ENCODE peak calls at places on chromosomes 16 and 17, in ten cellular contexts. One of them, this sample, is unnamed.

GRCh38 chr16:78147846-78148535 is 48.5 kb downstream of the WWOX start:
- DNase-seq in H1: no peak
- DNase-seq in GM23338: no peak
- DNase-seq in Panc1: no peak
- DNase-seq in GM12891: no peak
- DNase-seq in transverse colon: no peak
- DNase-seq in HCT116: no peak
- DNase-seq in K562: no peak
- DNase-seq in prostate gland: no peak
- DNase-seq in sigmoid colon: no peak
- DNase-seq in this sample: no peak

GRCh38 chr17:46035112-46035818 is 36.2 kb downstream of the STH start:
- DNase-seq in H1: no peak
- DNase-seq in GM23338: peak
- DNase-seq in Panc1: no peak
- DNase-seq in GM12891: no peak
- DNase-seq in transverse colon: no peak
- DNase-seq in HCT116: no peak
- DNase-seq in K562: no peak
- DNase-seq in prostate gland: no peak
- DNase-seq in sigmoid colon: no peak
- DNase-seq in this sample: no peak

GRCh38 chr17:15184872-15185624 is 80.1 kb downstream of the PMP22 start:
- DNase-seq in H1: no peak
- DNase-seq in GM23338: no peak
- DNase-seq in Panc1: no peak
- DNase-seq in GM12891: no peak
- DNase-seq in transverse colon: no peak
- DNase-seq in HCT116: no peak
- DNase-seq in K562: peak
- DNase-seq in prostate gland: no peak
- DNase-seq in sigmoid colon: no peak
- DNase-seq in this sample: no peak

GRCh38 chr17:55601874-55602364 is 90.7 kb upstream of the SMIM36 start:
- DNase-seq in H1: peak
- DNase-seq in GM23338: peak
- DNase-seq in Panc1: peak
- DNase-seq in GM12891: no peak
- DNase-seq in transverse colon: no peak
- DNase-seq in HCT116: peak
- DNase-seq in K562: peak
- DNase-seq in prostate gland: no peak
- DNase-seq in sigmoid colon: no peak
- DNase-seq in this sample: peak

GRCh38 chr17:72486806-72487205 is 366.0 kb downstream of the SOX9 start:
- DNase-seq in H1: no peak
- DNase-seq in GM23338: no peak
- DNase-seq in Panc1: no peak
- DNase-seq in GM12891: no peak
- DNase-seq in transverse colon: no peak
- DNase-seq in HCT116: no peak
- DNase-seq in K562: no peak
- DNase-seq in prostate gland: no peak
- DNase-seq in sigmoid colon: no peak
- DNase-seq in this sample: no peak

GRCh38 chr17:78793968-78794367 is 11.9 kb upstream of the CYTH1 start:
- DNase-seq in H1: no peak
- DNase-seq in GM23338: no peak
- DNase-seq in Panc1: no peak
- DNase-seq in GM12891: no peak
- DNase-seq in transverse colon: no peak
- DNase-seq in HCT116: no peak
- DNase-seq in K562: no peak
- DNase-seq in prostate gland: no peak
- DNase-seq in sigmoid colon: no peak
- DNase-seq in this sample: no peak

GRCh38 chr16:4859190-4859899 is 12.1 kb downstream of the UBN1 start:
- DNase-seq in H1: no peak
- DNase-seq in GM23338: no peak
- DNase-seq in Panc1: no peak
- DNase-seq in GM12891: no peak
- DNase-seq in transverse colon: no peak
- DNase-seq in HCT116: no peak
- DNase-seq in K562: no peak
- DNase-seq in prostate gland: no peak
- DNase-seq in sigmoid colon: no peak
- DNase-seq in this sample: no peak

GRCh38 chr17:47907932-47908562 is 12.0 kb downstream of the SP2 start:
- DNase-seq in H1: no peak
- DNase-seq in GM23338: no peak
- DNase-seq in Panc1: no peak
- DNase-seq in GM12891: no peak
- DNase-seq in transverse colon: no peak
- DNase-seq in HCT116: no peak
- DNase-seq in K562: no peak
- DNase-seq in prostate gland: no peak
- DNase-seq in sigmoid colon: no peak
- DNase-seq in this sample: peak

GRCh38 chr16:82219298-82219697 is 49.3 kb upstream of the MPHOSPH6 start:
- DNase-seq in H1: no peak
- DNase-seq in GM23338: peak
- DNase-seq in Panc1: no peak
- DNase-seq in GM12891: no peak
- DNase-seq in transverse colon: no peak
- DNase-seq in HCT116: no peak
- DNase-seq in K562: peak
- DNase-seq in prostate gland: no peak
- DNase-seq in sigmoid colon: no peak
- DNase-seq in this sample: no peak

GRCh38 chr16:30524575-30525571 is 1.5 kb downstream of the ZNF768 start:
- DNase-seq in H1: no peak
- DNase-seq in GM23338: no peak
- DNase-seq in Panc1: no peak
- DNase-seq in GM12891: no peak
- DNase-seq in transverse colon: no peak
- DNase-seq in HCT116: no peak
- DNase-seq in K562: no peak
- DNase-seq in prostate gland: no peak
- DNase-seq in sigmoid colon: no peak
- DNase-seq in this sample: no peak

GRCh38 chr17:61234102-61234750 is 165.4 kb upstream of the TBX2 start:
- DNase-seq in H1: no peak
- DNase-seq in GM23338: no peak
- DNase-seq in Panc1: no peak
- DNase-seq in GM12891: no peak
- DNase-seq in transverse colon: no peak
- DNase-seq in HCT116: no peak
- DNase-seq in K562: no peak
- DNase-seq in prostate gland: no peak
- DNase-seq in sigmoid colon: no peak
- DNase-seq in this sample: no peak

GRCh38 chr17:55285340-55286301 is 20.9 kb downstream of the HLF start:
- DNase-seq in H1: no peak
- DNase-seq in GM23338: no peak
- DNase-seq in Panc1: no peak
- DNase-seq in GM12891: no peak
- DNase-seq in transverse colon: peak
- DNase-seq in HCT116: no peak
- DNase-seq in K562: no peak
- DNase-seq in prostate gland: peak
- DNase-seq in sigmoid colon: peak
- DNase-seq in this sample: no peak

GRCh38 chr17:9274119-9274445 is 252.8 kb downstream of the NTN1 start:
- DNase-seq in H1: no peak
- DNase-seq in GM23338: no peak
- DNase-seq in Panc1: no peak
- DNase-seq in GM12891: no peak
- DNase-seq in transverse colon: no peak
- DNase-seq in HCT116: no peak
- DNase-seq in K562: no peak
- DNase-seq in prostate gland: no peak
- DNase-seq in sigmoid colon: no peak
- DNase-seq in this sample: no peak

DNA sequence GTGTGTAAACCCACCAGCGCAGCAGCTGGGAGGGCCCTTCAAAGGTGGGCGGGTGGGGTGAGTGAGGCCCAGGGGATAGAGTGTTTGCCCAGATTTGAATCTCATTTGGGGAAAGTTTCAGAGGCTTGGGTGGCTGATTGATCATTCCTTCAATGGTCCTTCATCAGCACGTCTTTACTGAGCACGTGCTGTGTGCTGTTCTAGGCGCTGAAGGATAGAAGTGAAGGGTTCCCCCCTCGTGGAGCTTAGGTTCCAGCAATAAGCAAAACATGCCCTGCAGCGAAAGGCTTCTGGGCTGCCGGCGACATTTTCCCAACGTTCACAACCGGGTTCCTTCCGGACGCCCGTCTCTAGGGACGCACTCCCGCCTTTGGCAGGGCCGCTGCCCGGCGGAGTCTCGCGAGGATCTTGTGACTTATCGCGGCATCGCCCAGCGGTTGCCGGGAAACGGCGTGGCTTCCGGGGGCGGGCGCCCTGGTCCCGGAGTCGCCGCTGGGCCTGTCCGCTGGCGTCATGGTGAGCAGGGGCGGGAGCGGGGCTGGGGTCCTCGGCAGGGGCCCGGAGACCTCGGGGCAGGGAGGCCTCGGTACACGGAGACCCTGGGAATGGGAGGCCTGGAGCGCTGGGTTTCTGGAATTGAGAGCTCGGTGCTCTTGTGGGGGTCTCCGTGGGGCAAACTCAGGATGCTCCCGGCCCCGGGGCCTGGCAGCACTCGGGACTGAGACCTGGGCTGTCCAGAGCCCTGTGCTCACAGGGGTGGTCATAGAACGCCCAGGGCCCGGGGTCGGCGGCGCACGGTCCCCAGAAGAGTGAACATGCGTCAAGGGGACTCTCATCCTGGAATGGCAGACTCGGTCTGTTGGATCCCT is 3.2 kb upstream of the DBNDD1 start:
- DNase-seq in H1: no peak
- DNase-seq in GM23338: peak
- DNase-seq in Panc1: peak
- DNase-seq in GM12891: peak
- DNase-seq in transverse colon: peak
- DNase-seq in HCT116: peak
- DNase-seq in K562: peak
- DNase-seq in prostate gland: peak
- DNase-seq in sigmoid colon: peak
- DNase-seq in this sample: peak
- TF ChIP-seq POLR2AphosphoS5 in H1: peak
- TF ChIP-seq POLR2AphosphoS5 in GM23338: peak
- TF ChIP-seq POLR2AphosphoS5 in Panc1: peak
- TF ChIP-seq POLR2AphosphoS5 in GM12891: no peak
- TF ChIP-seq POLR2AphosphoS5 in transverse colon: peak
- TF ChIP-seq POLR2AphosphoS5 in HCT116: peak
- TF ChIP-seq POLR2AphosphoS5 in K562: peak
- TF ChIP-seq POLR2AphosphoS5 in prostate gland: peak
- TF ChIP-seq POLR2AphosphoS5 in sigmoid colon: peak
- TF ChIP-seq POLR2AphosphoS5 in this sample: peak

GRCh38 chr17:1948517-1948825 is 76.7 kb downstream of the RTN4RL1 start:
- DNase-seq in H1: no peak
- DNase-seq in GM23338: no peak
- DNase-seq in Panc1: no peak
- DNase-seq in GM12891: no peak
- DNase-seq in transverse colon: no peak
- DNase-seq in HCT116: no peak
- DNase-seq in K562: no peak
- DNase-seq in prostate gland: no peak
- DNase-seq in sigmoid colon: no peak
- DNase-seq in this sample: no peak
- TF ChIP-seq POLR2AphosphoS5 in H1: no peak
- TF ChIP-seq POLR2AphosphoS5 in GM23338: no peak
- TF ChIP-seq POLR2AphosphoS5 in Panc1: no peak
- TF ChIP-seq POLR2AphosphoS5 in GM12891: no peak
- TF ChIP-seq POLR2AphosphoS5 in transverse colon: no peak
- TF ChIP-seq POLR2AphosphoS5 in HCT116: no peak
- TF ChIP-seq POLR2AphosphoS5 in K562: no peak
- TF ChIP-seq POLR2AphosphoS5 in prostate gland: no peak
- TF ChIP-seq POLR2AphosphoS5 in sigmoid colon: no peak
- TF ChIP-seq POLR2AphosphoS5 in this sample: no peak

DNA sequence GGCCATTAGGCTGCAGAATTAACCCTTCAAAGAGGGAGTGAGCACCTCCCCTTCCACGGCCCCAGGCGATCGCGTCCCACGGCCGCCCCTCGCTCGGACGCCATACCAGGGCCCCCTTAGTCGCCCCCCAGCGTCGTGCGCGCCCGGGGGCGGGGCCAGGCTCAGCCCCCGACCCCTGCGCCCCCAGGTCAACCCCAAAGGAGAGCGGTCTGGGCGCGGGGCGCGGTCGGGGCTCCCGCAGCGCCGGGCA is 367 bp downstream of the ZBTB4 start:
- DNase-seq in H1: no peak
- DNase-seq in GM23338: no peak
- DNase-seq in Panc1: no peak
- DNase-seq in GM12891: no peak
- DNase-seq in transverse colon: no peak
- DNase-seq in HCT116: no peak
- DNase-seq in K562: no peak
- DNase-seq in prostate gland: no peak
- DNase-seq in sigmoid colon: no peak
- DNase-seq in this sample: no peak
- TF ChIP-seq POLR2AphosphoS5 in H1: no peak
- TF ChIP-seq POLR2AphosphoS5 in GM23338: no peak
- TF ChIP-seq POLR2AphosphoS5 in Panc1: no peak
- TF ChIP-seq POLR2AphosphoS5 in GM12891: no peak
- TF ChIP-seq POLR2AphosphoS5 in transverse colon: no peak
- TF ChIP-seq POLR2AphosphoS5 in HCT116: no peak
- TF ChIP-seq POLR2AphosphoS5 in K562: no peak
- TF ChIP-seq POLR2AphosphoS5 in prostate gland: no peak
- TF ChIP-seq POLR2AphosphoS5 in sigmoid colon: no peak
- TF ChIP-seq POLR2AphosphoS5 in this sample: no peak

DNA sequence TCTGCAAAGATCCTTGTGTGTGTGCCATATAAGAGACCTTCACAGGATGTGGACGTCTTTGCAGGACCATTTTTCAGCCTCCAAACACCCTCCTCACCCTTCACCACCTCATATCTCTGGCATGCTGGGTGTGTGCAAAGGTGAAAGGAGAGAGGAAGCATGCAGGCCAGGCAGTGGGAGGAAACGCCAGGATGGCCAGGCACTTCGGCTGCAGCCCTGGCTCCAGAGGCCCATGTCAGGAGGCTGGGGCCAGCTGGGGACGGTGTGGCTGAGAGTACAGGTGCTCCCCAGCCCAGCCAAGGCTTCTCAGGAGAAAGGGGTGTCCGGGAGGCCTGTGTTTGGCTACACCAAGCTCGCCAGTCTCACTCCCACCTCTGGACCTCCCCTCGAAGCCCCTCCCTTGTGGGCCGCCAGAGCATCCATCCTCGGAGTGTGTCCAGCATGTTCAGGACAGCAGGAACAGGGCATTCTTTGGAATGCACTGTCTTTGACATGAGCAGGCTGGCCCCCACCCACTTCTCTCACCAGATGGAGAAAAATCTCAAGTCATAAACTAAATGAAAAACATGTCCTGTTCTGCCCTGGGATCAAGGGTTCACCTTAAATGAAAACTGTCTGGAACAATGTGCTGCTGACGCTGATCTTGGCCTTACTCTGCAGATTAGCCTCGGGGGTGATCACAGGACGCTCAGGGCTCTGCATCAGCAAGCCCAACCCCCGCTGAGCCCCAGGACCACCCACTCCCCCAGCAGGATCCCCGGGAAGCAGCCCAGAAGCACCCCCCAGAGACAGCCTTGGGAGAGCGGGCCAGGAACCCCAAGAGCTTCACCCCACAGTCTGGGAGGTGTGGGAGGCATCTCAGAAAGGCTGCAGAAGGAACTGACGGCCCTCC is 15.9 kb downstream of the PEMT start:
- DNase-seq in H1: no peak
- DNase-seq in GM23338: no peak
- DNase-seq in Panc1: no peak
- DNase-seq in GM12891: no peak
- DNase-seq in transverse colon: no peak
- DNase-seq in HCT116: no peak
- DNase-seq in K562: no peak
- DNase-seq in prostate gland: no peak
- DNase-seq in sigmoid colon: peak
- DNase-seq in this sample: no peak
- TF ChIP-seq POLR2AphosphoS5 in H1: no peak
- TF ChIP-seq POLR2AphosphoS5 in GM23338: no peak
- TF ChIP-seq POLR2AphosphoS5 in Panc1: no peak
- TF ChIP-seq POLR2AphosphoS5 in GM12891: no peak
- TF ChIP-seq POLR2AphosphoS5 in transverse colon: no peak
- TF ChIP-seq POLR2AphosphoS5 in HCT116: no peak
- TF ChIP-seq POLR2AphosphoS5 in K562: no peak
- TF ChIP-seq POLR2AphosphoS5 in prostate gland: peak
- TF ChIP-seq POLR2AphosphoS5 in sigmoid colon: no peak
- TF ChIP-seq POLR2AphosphoS5 in this sample: no peak

This sample was measured in HL-60.